ENCODE peak calls at places on chromosome 21, in eight cellular contexts. One of them, this sample, is unnamed.

GRCh38 chr21:28410264-28410663 is 582.4 kb downstream of the LTN1 start:
- DNase-seq in RWPE1: no peak
- DNase-seq in pancreas: no peak
- DNase-seq in cardiac muscle cell: peak; percentile 63
- DNase-seq in astrocyte of the spinal cord: no peak
- DNase-seq in adrenal gland: no peak
- DNase-seq in AG09309: no peak
- DNase-seq in uterus: no peak
- DNase-seq in this sample: no peak

GRCh38 chr21:15732290-15732995 is 2.7 kb downstream of the USP25 start:
- DNase-seq in RWPE1: peak; percentile 34
- DNase-seq in pancreas: no peak
- DNase-seq in cardiac muscle cell: peak; percentile 55
- DNase-seq in astrocyte of the spinal cord: peak; percentile 58
- DNase-seq in adrenal gland: no peak
- DNase-seq in AG09309: no peak
- DNase-seq in uterus: no peak
- DNase-seq in this sample: no peak

GRCh38 chr21:26683996-26684395 is 110.9 kb upstream of the CYYR1 start:
- DNase-seq in RWPE1: no peak
- DNase-seq in pancreas: no peak
- DNase-seq in cardiac muscle cell: no peak
- DNase-seq in astrocyte of the spinal cord: no peak
- DNase-seq in adrenal gland: no peak
- DNase-seq in AG09309: no peak
- DNase-seq in uterus: no peak
- DNase-seq in this sample: no peak

GRCh38 chr21:21788591-21788990 is 790.4 kb downstream of the NCAM2 start:
- DNase-seq in RWPE1: no peak
- DNase-seq in pancreas: no peak
- DNase-seq in cardiac muscle cell: peak; percentile 32
- DNase-seq in astrocyte of the spinal cord: no peak
- DNase-seq in adrenal gland: no peak
- DNase-seq in AG09309: no peak
- DNase-seq in uterus: no peak
- DNase-seq in this sample: no peak

GRCh38 chr21:32861871-32862270 is 90.3 kb upstream of the PAXBP1 start:
- DNase-seq in RWPE1: no peak
- DNase-seq in pancreas: no peak
- DNase-seq in cardiac muscle cell: peak; percentile 77
- DNase-seq in astrocyte of the spinal cord: no peak
- DNase-seq in adrenal gland: no peak
- DNase-seq in AG09309: peak; percentile 27
- DNase-seq in uterus: no peak
- DNase-seq in this sample: no peak

GRCh38 chr21:39134288-39134810 is 48.9 kb downstream of the PSMG1 start:
- DNase-seq in RWPE1: no peak
- DNase-seq in pancreas: no peak
- DNase-seq in cardiac muscle cell: no peak
- DNase-seq in astrocyte of the spinal cord: no peak
- DNase-seq in adrenal gland: no peak
- DNase-seq in AG09309: no peak
- DNase-seq in uterus: no peak
- DNase-seq in this sample: no peak

GRCh38 chr21:15023782-15024181 is 41.0 kb downstream of the NRIP1 start:
- DNase-seq in RWPE1: no peak
- DNase-seq in pancreas: no peak
- DNase-seq in cardiac muscle cell: no peak
- DNase-seq in astrocyte of the spinal cord: no peak
- DNase-seq in adrenal gland: no peak
- DNase-seq in AG09309: no peak
- DNase-seq in uterus: no peak
- DNase-seq in this sample: no peak

GRCh38 chr21:14737922-14738321 is 191.8 kb upstream of the SAMSN1 start:
- DNase-seq in RWPE1: peak; percentile 23
- DNase-seq in pancreas: peak; percentile 29
- DNase-seq in cardiac muscle cell: peak; percentile 70
- DNase-seq in astrocyte of the spinal cord: peak; percentile 59
- DNase-seq in adrenal gland: peak; percentile 29
- DNase-seq in AG09309: no peak
- DNase-seq in uterus: no peak
- DNase-seq in this sample: peak; percentile 48

GRCh38 chr21:27425172-27425571 is 458.3 kb upstream of the ADAMTS5 start:
- DNase-seq in RWPE1: no peak
- DNase-seq in pancreas: no peak
- DNase-seq in cardiac muscle cell: peak; percentile 51
- DNase-seq in astrocyte of the spinal cord: no peak
- DNase-seq in adrenal gland: no peak
- DNase-seq in AG09309: no peak
- DNase-seq in uterus: no peak
- DNase-seq in this sample: no peak

GRCh38 chr21:33968998-33969353 is 53.4 kb upstream of the ATP5PO start:
- DNase-seq in RWPE1: no peak
- DNase-seq in pancreas: no peak
- DNase-seq in cardiac muscle cell: no peak
- DNase-seq in astrocyte of the spinal cord: no peak
- DNase-seq in adrenal gland: no peak
- DNase-seq in AG09309: no peak
- DNase-seq in uterus: no peak
- DNase-seq in this sample: no peak

GRCh38 chr21:39048064-39048463 is 135.2 kb downstream of the PSMG1 start:
- DNase-seq in RWPE1: peak; percentile 90
- DNase-seq in pancreas: no peak
- DNase-seq in cardiac muscle cell: peak; percentile 80
- DNase-seq in astrocyte of the spinal cord: peak; percentile 65
- DNase-seq in adrenal gland: no peak
- DNase-seq in AG09309: no peak
- DNase-seq in uterus: no peak
- DNase-seq in this sample: peak; percentile 73

GRCh38 chr21:42480736-42481135 is 15.3 kb downstream of the RSPH1 start:
- DNase-seq in RWPE1: no peak
- DNase-seq in pancreas: no peak
- DNase-seq in cardiac muscle cell: no peak
- DNase-seq in astrocyte of the spinal cord: no peak
- DNase-seq in adrenal gland: peak; percentile 7
- DNase-seq in AG09309: no peak
- DNase-seq in uterus: no peak
- DNase-seq in this sample: no peak

GRCh38 chr21:41249476-41249875 is 67.1 kb upstream of the FAM3B start:
- DNase-seq in RWPE1: no peak
- DNase-seq in pancreas: no peak
- DNase-seq in cardiac muscle cell: no peak
- DNase-seq in astrocyte of the spinal cord: no peak
- DNase-seq in adrenal gland: no peak
- DNase-seq in AG09309: no peak
- DNase-seq in uterus: no peak
- DNase-seq in this sample: no peak

GRCh38 chr21:15224346-15225086 is 159.7 kb upstream of the NRIP1 start:
- DNase-seq in RWPE1: peak; percentile 82
- DNase-seq in pancreas: no peak
- DNase-seq in cardiac muscle cell: peak; percentile 90
- DNase-seq in astrocyte of the spinal cord: peak; percentile 90
- DNase-seq in adrenal gland: no peak
- DNase-seq in AG09309: peak; percentile 3
- DNase-seq in uterus: no peak
- DNase-seq in this sample: peak; percentile 20

GRCh38 chr21:20729376-20729775 is 268.8 kb upstream of the NCAM2 start:
- DNase-seq in RWPE1: peak; percentile 12
- DNase-seq in pancreas: no peak
- DNase-seq in cardiac muscle cell: peak; percentile 6
- DNase-seq in astrocyte of the spinal cord: peak; percentile 34
- DNase-seq in adrenal gland: no peak
- DNase-seq in AG09309: no peak
- DNase-seq in uterus: no peak
- DNase-seq in this sample: no peak

GRCh38 chr21:32994305-32994704 is 31.4 kb upstream of the OLIG2 start:
- DNase-seq in RWPE1: peak; percentile 11
- DNase-seq in pancreas: no peak
- DNase-seq in cardiac muscle cell: peak; percentile 43
- DNase-seq in astrocyte of the spinal cord: peak; percentile 10
- DNase-seq in adrenal gland: no peak
- DNase-seq in AG09309: no peak
- DNase-seq in uterus: no peak
- DNase-seq in this sample: peak; percentile 16

GRCh38 chr21:26652891-26653290 is 79.8 kb upstream of the CYYR1 start:
- DNase-seq in RWPE1: no peak
- DNase-seq in pancreas: no peak
- DNase-seq in cardiac muscle cell: no peak
- DNase-seq in astrocyte of the spinal cord: no peak
- DNase-seq in adrenal gland: no peak
- DNase-seq in AG09309: no peak
- DNase-seq in uterus: no peak
- DNase-seq in this sample: no peak

GRCh38 chr21:45570071-45570470 is 27.8 kb upstream of the SLC19A1 start:
- DNase-seq in RWPE1: no peak
- DNase-seq in pancreas: no peak
- DNase-seq in cardiac muscle cell: no peak
- DNase-seq in astrocyte of the spinal cord: no peak
- DNase-seq in adrenal gland: no peak
- DNase-seq in AG09309: no peak
- DNase-seq in uterus: no peak
- DNase-seq in this sample: no peak
- TF ChIP-seq CTCF in RWPE1: no peak
- TF ChIP-seq CTCF in pancreas: no peak
- TF ChIP-seq CTCF in cardiac muscle cell: no peak
- TF ChIP-seq CTCF in astrocyte of the spinal cord: no peak
- TF ChIP-seq CTCF in adrenal gland: no peak
- TF ChIP-seq CTCF in AG09309: no peak
- TF ChIP-seq CTCF in uterus: no peak
- TF ChIP-seq CTCF in this sample: no peak

GRCh38 chr21:25560151-25560783 is 47.0 kb downstream of the MRPL39 start:
- DNase-seq in RWPE1: no peak
- DNase-seq in pancreas: no peak
- DNase-seq in cardiac muscle cell: peak; percentile 17
- DNase-seq in astrocyte of the spinal cord: no peak
- DNase-seq in adrenal gland: no peak
- DNase-seq in AG09309: no peak
- DNase-seq in uterus: no peak
- DNase-seq in this sample: no peak

GRCh38 chr21:25563399-25564116 is 43.7 kb downstream of the MRPL39 start:
- DNase-seq in RWPE1: no peak
- DNase-seq in pancreas: no peak
- DNase-seq in cardiac muscle cell: peak; percentile 58
- DNase-seq in astrocyte of the spinal cord: peak; percentile 40
- DNase-seq in adrenal gland: no peak
- DNase-seq in AG09309: no peak
- DNase-seq in uterus: no peak
- DNase-seq in this sample: no peak

GRCh38 chr21:25564349-25564948 is 42.8 kb downstream of the MRPL39 start:
- DNase-seq in RWPE1: no peak
- DNase-seq in pancreas: no peak
- DNase-seq in cardiac muscle cell: no peak
- DNase-seq in astrocyte of the spinal cord: no peak
- DNase-seq in adrenal gland: no peak
- DNase-seq in AG09309: no peak
- DNase-seq in uterus: no peak
- DNase-seq in this sample: no peak

GRCh38 chr21:25562660-25563059 is 44.6 kb downstream of the MRPL39 start:
- DNase-seq in RWPE1: no peak
- DNase-seq in pancreas: no peak
- DNase-seq in cardiac muscle cell: no peak
- DNase-seq in astrocyte of the spinal cord: peak; percentile 16
- DNase-seq in adrenal gland: no peak
- DNase-seq in AG09309: no peak
- DNase-seq in uterus: no peak
- DNase-seq in this sample: no peak

GRCh38 chr21:25561668-25562641 is 45.3 kb downstream of the MRPL39 start:
- DNase-seq in RWPE1: peak; percentile 45
- DNase-seq in pancreas: peak; percentile 51
- DNase-seq in cardiac muscle cell: peak; percentile 77
- DNase-seq in astrocyte of the spinal cord: peak; percentile 87
- DNase-seq in adrenal gland: peak; percentile 36
- DNase-seq in AG09309: no peak
- DNase-seq in uterus: peak; percentile 28
- DNase-seq in this sample: peak; percentile 48
- TF ChIP-seq CTCF in RWPE1: peak; percentile 50
- TF ChIP-seq CTCF in pancreas: no peak
- TF ChIP-seq CTCF in cardiac muscle cell: peak; percentile 42
- TF ChIP-seq CTCF in astrocyte of the spinal cord: peak; percentile 34
- TF ChIP-seq CTCF in adrenal gland: no peak
- TF ChIP-seq CTCF in AG09309: peak; percentile 33
- TF ChIP-seq CTCF in uterus: peak; percentile 18
- TF ChIP-seq CTCF in this sample: no peak

DNA sequence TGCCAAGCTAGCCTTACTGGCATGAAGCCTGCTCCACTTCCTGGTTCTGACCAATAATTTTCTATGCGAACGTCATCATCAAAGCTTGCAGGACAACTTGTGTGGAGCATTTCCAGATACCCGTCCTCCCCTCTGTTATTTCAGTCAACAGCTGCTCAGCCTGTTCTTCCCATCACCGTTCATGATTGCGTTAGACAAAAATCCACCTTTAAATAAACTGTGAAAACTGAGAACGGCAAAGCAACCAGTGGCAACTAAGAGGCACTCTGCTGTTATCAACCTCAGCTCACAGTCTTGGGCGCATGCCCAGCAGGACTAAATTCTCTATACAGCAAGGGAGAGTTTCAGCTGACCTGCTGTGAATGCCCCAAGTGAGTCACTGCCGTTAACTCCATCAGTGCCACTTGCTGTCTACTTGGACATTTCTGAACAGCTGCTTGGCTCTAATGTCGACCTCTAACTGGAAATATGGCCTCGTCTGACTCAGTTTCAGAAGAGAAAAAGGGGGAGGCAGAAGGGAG is 207.4 kb upstream of the RUNX1 start:
- DNase-seq in RWPE1: peak; percentile 85
- DNase-seq in pancreas: peak; percentile 93
- DNase-seq in cardiac muscle cell: peak; percentile 99
- DNase-seq in astrocyte of the spinal cord: peak; percentile 99
- DNase-seq in adrenal gland: peak; percentile 94
- DNase-seq in AG09309: peak; percentile 95
- DNase-seq in uterus: peak; percentile 74
- DNase-seq in this sample: peak; percentile 82
- TF ChIP-seq CTCF in RWPE1: no peak
- TF ChIP-seq CTCF in pancreas: no peak
- TF ChIP-seq CTCF in cardiac muscle cell: no peak
- TF ChIP-seq CTCF in astrocyte of the spinal cord: no peak
- TF ChIP-seq CTCF in adrenal gland: no peak
- TF ChIP-seq CTCF in AG09309: no peak
- TF ChIP-seq CTCF in uterus: no peak
- TF ChIP-seq CTCF in this sample: no peak

DNA sequence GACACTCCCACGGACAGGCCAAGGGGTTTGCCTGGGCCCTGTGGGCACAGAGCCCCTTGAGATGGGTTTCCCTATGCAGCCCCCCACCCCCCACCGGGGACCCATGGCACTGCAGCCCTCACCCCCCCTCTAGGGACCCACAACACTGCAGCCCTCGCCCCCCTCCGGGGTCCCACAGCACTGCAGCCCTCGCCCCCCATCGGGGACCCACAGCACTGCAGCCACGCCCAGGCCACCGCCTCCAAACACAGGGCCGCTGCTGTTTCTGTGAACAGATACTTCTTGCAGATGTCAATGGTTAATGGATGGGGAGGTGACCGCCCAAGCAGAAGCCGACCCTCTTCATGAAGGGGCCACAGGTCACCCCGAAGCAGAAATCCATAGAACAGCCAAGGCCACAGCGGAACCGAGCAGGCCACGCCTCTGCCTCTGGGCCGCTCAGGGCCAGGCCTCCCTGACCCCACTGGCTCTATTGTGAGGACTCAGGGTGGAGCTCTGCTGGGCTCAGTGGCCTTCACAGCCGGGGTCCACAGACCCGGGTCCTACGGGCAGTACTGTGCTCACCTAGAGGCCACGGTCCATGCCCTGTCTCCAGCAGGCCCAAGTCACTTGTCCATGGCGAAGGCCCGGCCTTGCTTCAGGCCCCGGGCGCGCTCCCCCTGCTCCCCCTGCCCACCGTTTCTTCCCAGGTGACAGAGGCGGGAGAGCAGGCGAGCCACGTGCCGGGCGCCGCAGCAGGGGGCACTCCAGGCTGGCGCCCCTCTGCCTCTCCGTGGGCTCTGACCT is 4.1 kb upstream of the POFUT2 start:
- DNase-seq in RWPE1: no peak
- DNase-seq in pancreas: peak; percentile 33
- DNase-seq in cardiac muscle cell: no peak
- DNase-seq in astrocyte of the spinal cord: no peak
- DNase-seq in adrenal gland: peak; percentile 54
- DNase-seq in AG09309: no peak
- DNase-seq in uterus: no peak
- DNase-seq in this sample: no peak
- TF ChIP-seq CTCF in RWPE1: no peak
- TF ChIP-seq CTCF in pancreas: no peak
- TF ChIP-seq CTCF in cardiac muscle cell: no peak
- TF ChIP-seq CTCF in astrocyte of the spinal cord: no peak
- TF ChIP-seq CTCF in adrenal gland: no peak
- TF ChIP-seq CTCF in AG09309: no peak
- TF ChIP-seq CTCF in uterus: no peak
- TF ChIP-seq CTCF in this sample: no peak